ENCODE peak calls at places on chromosomes 13 and 19, in ten cellular contexts. N is kidney epithelial cell, A is T-helper 1 cell, T is amygdala, V is right lobe of liver, H is smooth muscle cell of the brain vasculature, F is body of pancreas, G is psoas muscle, D is KG1, R is NCI-H345. O is an unnamed sample.

GRCh38 chr19:13782537-13782936 is 8.3 kb downstream of the C19orf53 start:
- DNase-seq in N (no peak), F (no peak), D (no peak), H (no peak), G (no peak), V (no peak), T (no peak), A (no peak), R (no peak), O (no peak)

GRCh38 chr13:52411629-52412028 is 5.7 kb upstream of the THSD1 start:
- DNase-seq in D (no peak), T (no peak), N (peak), G (no peak), F (no peak), R (no peak), V (no peak), H (no peak), A (no peak), O (no peak)

GRCh38 chr13:50831510-50831909 is 12.0 kb downstream of the DLEU7 start:
- DNase-seq in N (no peak), G (no peak), D (no peak), H (no peak), V (no peak), R (no peak), T (no peak), A (no peak), F (no peak), O (no peak)

GRCh38 chr19:15244106-15244803 is 12.0 kb upstream of the EPHX3 start:
- DNase-seq in V (no peak), T (no peak), N (no peak), H (no peak), G (no peak), D (no peak), F (no peak), A (no peak), R (no peak), O (no peak)

GRCh38 chr13:19957320-19958118 is 1.0 kb upstream of the ZMYM2 start:
- DNase-seq in D (peak), N (peak), H (peak), V (peak), A (peak), T (peak), F (peak), R (peak), G (peak), O (peak)

GRCh38 chr19:35742121-35742724 is at the start of gene IGFLR1:
- DNase-seq in G (no peak), R (no peak), V (no peak), T (no peak), A (peak), D (no peak), N (no peak), H (no peak), F (no peak), O (peak)

GRCh38 chr13:44199627-44200207 is 173.9 kb upstream of the SERP2 start:
- DNase-seq in N (no peak), V (no peak), F (peak), G (peak), A (no peak), R (no peak), D (no peak), H (no peak), T (no peak), O (no peak)

GRCh38 chr13:51229731-51230130 is 7.5 kb downstream of the FAM124A start:
- DNase-seq in F (no peak), T (no peak), V (no peak), H (no peak), N (no peak), R (no peak), G (no peak), A (no peak), D (no peak), O (no peak)

GRCh38 chr13:113064534-113065405 is 40.8 kb upstream of the F7 start:
- DNase-seq in N (peak), V (no peak), G (no peak), F (no peak), D (no peak), H (peak), A (no peak), T (no peak), R (no peak), O (no peak)

GRCh38 chr13:48741377-48741776 is 87.6 kb downstream of the CYSLTR2 start:
- DNase-seq in R (no peak), V (no peak), D (no peak), H (peak), A (no peak), T (no peak), F (peak), N (no peak), G (no peak), O (no peak)

GRCh38 chr13:48155850-48156249 is 60.9 kb upstream of the MED4 start:
- DNase-seq in T (no peak), G (no peak), V (no peak), R (no peak), F (no peak), A (peak), N (no peak), D (peak), H (no peak), O (no peak)

GRCh38 chr19:46350029-46350757 is 3.3 kb downstream of the PPP5C start:
- DNase-seq in D (no peak), A (no peak), R (no peak), G (no peak), V (no peak), N (no peak), H (no peak), F (no peak), T (no peak), O (no peak)

GRCh38 chr13:113822266-113822665 is 41.6 kb downstream of the GAS6 start:
- DNase-seq in D (no peak), F (no peak), H (no peak), N (no peak), G (no peak), T (no peak), A (no peak), V (no peak), R (no peak), O (no peak)

GRCh38 chr13:63184693-63185092 is 1769.0 kb upstream of the PCDH20 start:
- DNase-seq in T (no peak), R (no peak), D (no peak), G (no peak), H (peak), A (no peak), N (peak), F (no peak), V (no peak), O (no peak)

GRCh38 chr13:95301135-95301946 is at the start of gene ABCC4:
- DNase-seq in N (no peak), V (peak), D (peak), H (no peak), R (peak), A (peak), T (peak), G (peak), F (peak), O (peak)

GRCh38 chr19:42024622-42025111 is 30.6 kb upstream of the ATP1A3 start:
- DNase-seq in A (no peak), D (no peak), H (no peak), V (no peak), F (peak), R (no peak), G (peak), T (no peak), N (no peak), O (no peak)

GRCh38 chr19:18373892-18374629 is 11.9 kb upstream of the GDF15 start:
- DNase-seq in G (peak), D (peak), T (peak), H (peak), V (peak), F (peak), R (peak), N (peak), A (no peak), O (no peak)

GRCh38 chr19:32570081-32570785 is 10.8 kb upstream of the PDCD5 start:
- DNase-seq in G (no peak), H (no peak), A (peak), D (no peak), T (peak), N (no peak), F (peak), V (peak), R (peak), O (peak)

GRCh38 chr13:30038884-30039283 is 188.5 kb upstream of the UBL3 start:
- DNase-seq in G (no peak), D (no peak), N (no peak), T (no peak), F (no peak), H (no peak), R (no peak), V (no peak), A (no peak), O (no peak)

GRCh38 chr13:49652691-49653305 is 24.5 kb downstream of the ARL11 start:
- DNase-seq in N (no peak), H (no peak), D (no peak), F (peak), R (no peak), G (peak), T (no peak), A (no peak), V (no peak), O (no peak)

GRCh38 chr13:30810261-30810701 is 74.9 kb downstream of the ALOX5AP start:
- DNase-seq in T (no peak), V (no peak), F (peak), H (no peak), D (no peak), G (no peak), A (no peak), N (no peak), R (peak), O (no peak)

GRCh38 chr13:67096418-67096817 is 133.7 kb downstream of the PCDH9 start:
- DNase-seq in N (no peak), G (no peak), H (no peak), R (no peak), A (no peak), T (no peak), V (no peak), D (no peak), F (no peak), O (no peak)

GRCh38 chr13:49651775-49652690 is 23.7 kb downstream of the ARL11 start:
- DNase-seq in N (no peak), V (no peak), R (no peak), F (no peak), H (no peak), T (no peak), G (peak), D (no peak), A (no peak), O (no peak)

GRCh38 chr19:7366701-7367420 is 18.1 kb downstream of the ARHGEF18 start:
- DNase-seq in R (no peak), F (no peak), A (no peak), D (peak), H (no peak), T (no peak), V (no peak), N (no peak), G (no peak), O (no peak)

GRCh38 chr19:10092648-10093294 is 6.7 kb downstream of the SHFL start:
- DNase-seq in A (no peak), R (no peak), T (no peak), D (no peak), F (no peak), G (no peak), N (no peak), V (no peak), H (no peak), O (no peak)

GRCh38 chr19:55552206-55552605 is 6.9 kb upstream of the SBK3 start:
- DNase-seq in F (no peak), G (no peak), R (no peak), T (no peak), N (no peak), A (no peak), D (no peak), V (no peak), H (no peak), O (no peak)

GRCh38 chr19:34838248-34838647 is 65.2 kb upstream of the ZNF599 start:
- DNase-seq in G (no peak), A (no peak), T (no peak), V (no peak), F (no peak), N (no peak), R (peak), H (no peak), D (no peak), O (no peak)

GRCh38 chr19:43464089-43464775 is 1.2 kb downstream of the LYPD3 start:
- DNase-seq in V (peak), H (no peak), T (peak), G (peak), R (peak), A (no peak), D (no peak), F (peak), N (no peak), O (peak)

GRCh38 chr19:19371056-19371455 is 34.4 kb upstream of the GATAD2A start:
- DNase-seq in R (no peak), N (no peak), F (no peak), G (no peak), A (no peak), V (no peak), D (no peak), T (no peak), H (no peak), O (no peak)

O was measured in activated T-helper 9 cell treated with anti-CD3 and anti-CD28 coated beads, Interleukin-2, amount 50 U/mL, for 16 hours.